ENCODE peak calls at places on chromosomes 3 and 15, in four cellular contexts. One of them, this sample, is unnamed.

GRCh38 chr15:60575995-60576394 is 97.1 kb upstream of the ICE2 start:
- DNase-seq in brain microvascular endothelial cell: peak; percentile 19
- DNase-seq in RWPE2: no peak
- DNase-seq in pancreas: peak; percentile 22
- DNase-seq in this sample: no peak

GRCh38 chr15:89845305-89845893 is 30.7 kb upstream of the ANPEP start:
- DNase-seq in brain microvascular endothelial cell: peak; percentile 86
- DNase-seq in RWPE2: no peak
- DNase-seq in pancreas: no peak
- DNase-seq in this sample: peak; percentile 30

GRCh38 chr3:11195201-11195600 is 40.9 kb downstream of the HRH1 start:
- DNase-seq in brain microvascular endothelial cell: no peak
- DNase-seq in RWPE2: no peak
- DNase-seq in pancreas: no peak
- DNase-seq in this sample: no peak

GRCh38 chr15:83556068-83556467 is 97.9 kb upstream of the ADAMTSL3 start:
- DNase-seq in brain microvascular endothelial cell: no peak
- DNase-seq in RWPE2: no peak
- DNase-seq in pancreas: no peak
- DNase-seq in this sample: no peak

GRCh38 chr15:32746116-32746857 is 28.5 kb downstream of the GREM1 start:
- DNase-seq in brain microvascular endothelial cell: no peak
- DNase-seq in RWPE2: no peak
- DNase-seq in pancreas: no peak
- DNase-seq in this sample: no peak

GRCh38 chr15:90042766-90043525 is 41.8 kb downstream of the ZNF710 start:
- DNase-seq in brain microvascular endothelial cell: no peak
- DNase-seq in RWPE2: peak; percentile 78
- DNase-seq in pancreas: no peak
- DNase-seq in this sample: no peak

GRCh38 chr3:15287565-15288330 is 44.6 kb downstream of the SH3BP5 start:
- DNase-seq in brain microvascular endothelial cell: peak; percentile 55
- DNase-seq in RWPE2: no peak
- DNase-seq in pancreas: no peak
- DNase-seq in this sample: no peak

GRCh38 chr3:113354307-113354706 is 87.0 kb downstream of the CFAP44 start:
- DNase-seq in brain microvascular endothelial cell: no peak
- DNase-seq in RWPE2: no peak
- DNase-seq in pancreas: no peak
- DNase-seq in this sample: peak; percentile 5

GRCh38 chr15:40222146-40222545 is 16.7 kb upstream of the PAK6 start:
- DNase-seq in brain microvascular endothelial cell: no peak
- DNase-seq in RWPE2: no peak
- DNase-seq in pancreas: no peak
- DNase-seq in this sample: no peak

GRCh38 chr3:63562323-63562722 is 90.2 kb upstream of the SNTN start:
- DNase-seq in brain microvascular endothelial cell: no peak
- DNase-seq in RWPE2: no peak
- DNase-seq in pancreas: no peak
- DNase-seq in this sample: no peak

GRCh38 chr3:27914199-27914598 is 192.1 kb upstream of the EOMES start:
- DNase-seq in brain microvascular endothelial cell: no peak
- DNase-seq in RWPE2: no peak
- DNase-seq in pancreas: no peak
- DNase-seq in this sample: peak; percentile 34

GRCh38 chr15:73786518-73786917 is 33.4 kb upstream of the INSYN1 start:
- DNase-seq in brain microvascular endothelial cell: no peak
- DNase-seq in RWPE2: no peak
- DNase-seq in pancreas: no peak
- DNase-seq in this sample: no peak

GRCh38 chr3:118960876-118961275 is 73.8 kb downstream of the IGSF11 start:
- DNase-seq in brain microvascular endothelial cell: no peak
- DNase-seq in RWPE2: no peak
- DNase-seq in pancreas: no peak
- DNase-seq in this sample: peak; percentile 26

GRCh38 chr3:125433091-125433534 is 58.0 kb upstream of the ZNF148 start:
- DNase-seq in brain microvascular endothelial cell: no peak
- DNase-seq in RWPE2: no peak
- DNase-seq in pancreas: no peak
- DNase-seq in this sample: no peak

GRCh38 chr15:76730262-76730661 is 174.9 kb downstream of the SCAPER start:
- DNase-seq in brain microvascular endothelial cell: no peak
- DNase-seq in RWPE2: no peak
- DNase-seq in pancreas: no peak
- DNase-seq in this sample: no peak

GRCh38 chr3:37676885-37677284 is 184.8 kb upstream of the CTDSPL start:
- DNase-seq in brain microvascular endothelial cell: no peak
- DNase-seq in RWPE2: no peak
- DNase-seq in pancreas: no peak
- DNase-seq in this sample: no peak

GRCh38 chr3:55720614-55721013 is 233.5 kb upstream of the WNT5A start:
- DNase-seq in brain microvascular endothelial cell: peak; percentile 27
- DNase-seq in RWPE2: no peak
- DNase-seq in pancreas: no peak
- DNase-seq in this sample: peak; percentile 30

GRCh38 chr3:20352547-20353164 is 166.7 kb upstream of the SGO1 start:
- DNase-seq in brain microvascular endothelial cell: peak; percentile 44
- DNase-seq in RWPE2: no peak
- DNase-seq in pancreas: no peak
- DNase-seq in this sample: no peak

GRCh38 chr3:50620420-50620819 is 3.5 kb downstream of the MAPKAPK3 start:
- DNase-seq in brain microvascular endothelial cell: no peak
- DNase-seq in RWPE2: no peak
- DNase-seq in pancreas: no peak
- DNase-seq in this sample: no peak

GRCh38 chr3:186406669-186407635 is 44.9 kb upstream of the DGKG start:
- DNase-seq in brain microvascular endothelial cell: no peak
- DNase-seq in RWPE2: no peak
- DNase-seq in pancreas: peak; percentile 25
- DNase-seq in this sample: no peak

GRCh38 chr15:75227663-75228280 is 26.1 kb downstream of the C15orf39 start:
- DNase-seq in brain microvascular endothelial cell: no peak
- DNase-seq in RWPE2: no peak
- DNase-seq in pancreas: no peak
- DNase-seq in this sample: no peak

GRCh38 chr15:84970832-84971231 is 10.8 kb upstream of the PDE8A start:
- DNase-seq in brain microvascular endothelial cell: no peak
- DNase-seq in RWPE2: no peak
- DNase-seq in pancreas: no peak
- DNase-seq in this sample: no peak

GRCh38 chr15:66400351-66400774 is 13.7 kb downstream of the MAP2K1 start:
- DNase-seq in brain microvascular endothelial cell: peak; percentile 36
- DNase-seq in RWPE2: no peak
- DNase-seq in pancreas: no peak
- DNase-seq in this sample: no peak

GRCh38 chr15:60590935-60591490 is 112.1 kb upstream of the ICE2 start:
- DNase-seq in brain microvascular endothelial cell: peak; percentile 14
- DNase-seq in RWPE2: peak; percentile 75
- DNase-seq in pancreas: peak; percentile 68
- DNase-seq in this sample: peak; percentile 52

GRCh38 chr15:101480613-101481380 is 8.7 kb downstream of the PCSK6 start:
- DNase-seq in brain microvascular endothelial cell: no peak
- DNase-seq in RWPE2: peak; percentile 66
- DNase-seq in pancreas: no peak
- DNase-seq in this sample: no peak

GRCh38 chr15:64050281-64051092 is 4.2 kb upstream of the DAPK2 start:
- DNase-seq in brain microvascular endothelial cell: no peak
- DNase-seq in RWPE2: no peak
- DNase-seq in pancreas: no peak
- DNase-seq in this sample: no peak

GRCh38 chr15:34588046-34588674 is 4.7 kb upstream of the GOLGA8B start:
- DNase-seq in brain microvascular endothelial cell: peak; percentile 80
- DNase-seq in RWPE2: peak; percentile 62
- DNase-seq in pancreas: peak; percentile 72
- DNase-seq in this sample: peak; percentile 76

GRCh38 chr15:75861750-75862402 is 18.6 kb downstream of the UBE2Q2 start:
- DNase-seq in brain microvascular endothelial cell: peak; percentile 24
- DNase-seq in RWPE2: no peak
- DNase-seq in pancreas: no peak
- DNase-seq in this sample: no peak

GRCh38 chr3:184192889-184193288 is 6.9 kb downstream of the ABCF3 start:
- DNase-seq in brain microvascular endothelial cell: no peak
- DNase-seq in RWPE2: no peak
- DNase-seq in pancreas: no peak
- DNase-seq in this sample: no peak

GRCh38 chr15:92801412-92801773 is 98.7 kb upstream of the CHD2 start:
- DNase-seq in brain microvascular endothelial cell: peak; percentile 84
- DNase-seq in RWPE2: peak; percentile 76
- DNase-seq in pancreas: no peak
- DNase-seq in this sample: no peak

GRCh38 chr15:66018178-66018797 is 149.0 kb downstream of the RAB11A start:
- DNase-seq in brain microvascular endothelial cell: no peak
- DNase-seq in RWPE2: no peak
- DNase-seq in pancreas: no peak
- DNase-seq in this sample: no peak

GRCh38 chr3:176839447-176839846 is 357.8 kb downstream of the TBL1XR1 start:
- DNase-seq in brain microvascular endothelial cell: no peak
- DNase-seq in RWPE2: no peak
- DNase-seq in pancreas: no peak
- DNase-seq in this sample: peak; percentile 47

GRCh38 chr15:31215490-31216209 is 111.0 kb upstream of the KLF13 start:
- DNase-seq in brain microvascular endothelial cell: peak; percentile 9
- DNase-seq in RWPE2: peak; percentile 85
- DNase-seq in pancreas: peak; percentile 79
- DNase-seq in this sample: peak; percentile 74

GRCh38 chr15:31217566-31218270 is 108.9 kb upstream of the KLF13 start:
- DNase-seq in brain microvascular endothelial cell: no peak
- DNase-seq in RWPE2: peak; percentile 39
- DNase-seq in pancreas: no peak
- DNase-seq in this sample: no peak

GRCh38 chr15:31214864-31215489 is 111.7 kb upstream of the KLF13 start:
- DNase-seq in brain microvascular endothelial cell: no peak
- DNase-seq in RWPE2: no peak
- DNase-seq in pancreas: peak; percentile 40
- DNase-seq in this sample: no peak

GRCh38 chr15:31217067-31217466 is 109.6 kb upstream of the KLF13 start:
- DNase-seq in brain microvascular endothelial cell: no peak
- DNase-seq in RWPE2: no peak
- DNase-seq in pancreas: no peak
- DNase-seq in this sample: no peak

DNA sequence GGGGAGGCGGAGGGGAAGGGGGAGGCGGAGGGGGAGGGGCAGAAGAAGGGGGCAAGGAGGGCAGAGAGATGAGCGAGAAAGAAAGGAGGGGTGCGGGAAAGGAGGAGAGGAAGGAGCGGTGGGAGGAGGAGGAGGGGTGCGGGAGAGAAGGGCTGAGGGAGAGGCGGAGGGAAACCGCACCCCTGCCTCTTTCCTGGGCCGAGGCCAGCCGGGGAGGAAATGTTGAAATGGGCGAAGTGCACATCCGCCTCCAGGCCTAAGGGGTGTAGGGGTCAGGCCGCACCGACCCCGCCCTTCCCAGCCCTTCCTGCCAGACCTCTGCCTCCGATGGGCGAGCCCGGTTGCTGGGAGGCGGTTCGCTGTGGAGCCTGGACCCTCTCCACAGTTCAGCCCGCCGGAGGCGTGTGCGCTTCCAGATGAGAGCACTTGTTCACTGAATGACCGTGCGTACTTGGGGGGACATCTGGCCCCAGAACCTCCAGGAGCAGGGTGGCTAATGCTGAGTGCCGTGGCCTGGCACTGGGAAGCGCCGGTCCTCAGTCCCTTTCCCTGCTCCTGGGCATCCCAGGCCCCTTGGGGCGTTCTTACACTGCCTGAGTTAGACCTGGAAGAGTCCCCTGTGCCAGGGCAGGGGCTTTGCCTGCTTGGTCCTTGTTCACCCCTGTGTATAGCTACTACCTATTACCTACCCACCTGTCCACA is 110.3 kb upstream of the KLF13 start:
- DNase-seq in brain microvascular endothelial cell: no peak
- DNase-seq in RWPE2: peak; percentile 91
- DNase-seq in pancreas: peak; percentile 67
- DNase-seq in this sample: peak; percentile 15
- H3K4me3 ChIP-seq in brain microvascular endothelial cell: peak overlapping the region; percentile 27
- H3K4me3 ChIP-seq in RWPE2: peak overlapping the region; percentile 33
- H3K4me3 ChIP-seq in pancreas: no peak overlapping the region
- H3K4me3 ChIP-seq in this sample: peak overlapping the region; percentile 57

DNA sequence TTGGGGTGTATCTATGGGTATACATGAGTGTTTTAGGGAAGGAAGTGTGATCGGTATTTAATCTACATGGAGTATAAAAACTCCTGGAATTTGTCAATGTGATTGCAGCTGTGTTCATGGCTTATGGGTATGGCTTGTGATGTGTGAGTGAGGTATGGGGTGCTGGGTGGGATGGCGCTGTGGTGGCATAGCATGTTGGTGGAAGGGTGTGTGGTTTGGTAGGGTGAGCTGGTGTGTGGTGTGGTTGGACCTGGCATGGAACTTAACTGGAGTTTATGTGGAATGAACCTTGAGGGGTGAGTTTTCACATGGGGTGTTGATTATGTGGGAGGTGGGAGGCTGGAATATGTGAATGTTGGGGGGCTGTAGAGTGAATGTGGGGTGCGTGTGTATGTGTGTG is 492 bp upstream of the MOBP start:
- DNase-seq in brain microvascular endothelial cell: no peak
- DNase-seq in RWPE2: no peak
- DNase-seq in pancreas: no peak
- DNase-seq in this sample: no peak
- H3K27ac ChIP-seq in brain microvascular endothelial cell: no peak overlapping the region
- H3K27ac ChIP-seq in RWPE2: no peak overlapping the region
- H3K27ac ChIP-seq in pancreas: no peak overlapping the region
- H3K27ac ChIP-seq in this sample: no peak overlapping the region

GRCh38 chr15:57377478-57377847 is 1.2 kb downstream of the CGNL1 start:
- DNase-seq in brain microvascular endothelial cell: no peak
- DNase-seq in RWPE2: no peak
- DNase-seq in pancreas: no peak
- DNase-seq in this sample: no peak
- TF ChIP-seq CTCF in brain microvascular endothelial cell: no peak
- TF ChIP-seq CTCF in RWPE2: peak; percentile 40
- TF ChIP-seq CTCF in pancreas: no peak
- TF ChIP-seq CTCF in this sample: no peak

GRCh38 chr3:140903196-140903595 is 38.4 kb upstream of the SLC25A36 start:
- DNase-seq in brain microvascular endothelial cell: no peak
- DNase-seq in RWPE2: no peak
- DNase-seq in pancreas: no peak
- DNase-seq in this sample: no peak
- H3K4me3 ChIP-seq in brain microvascular endothelial cell: no peak overlapping the region
- H3K4me3 ChIP-seq in RWPE2: no peak overlapping the region
- H3K4me3 ChIP-seq in pancreas: no peak overlapping the region
- H3K4me3 ChIP-seq in this sample: no peak overlapping the region